ENCODE peak calls at places on chromosomes 16 and 17, in six cellular contexts. A is hepatocyte, Z is neural progenitor cell, H is H9, I is osteoblast, F is tibial artery. O is an unnamed sample.
A peak's percentile ranks its signal among the peaks of the same experiment; 100 is the strongest.

GRCh38 chr16:20866161-20866772 is 33.9 kb downstream of the DCUN1D3 start:
- DNase-seq in H (peak; percentile 41), Z (peak; percentile 78), I (peak; percentile 90), A (peak; percentile 80), F (peak; percentile 38), O (no peak)

GRCh38 chr16:71542377-71542776 is 16.2 kb downstream of the CHST4 start:
- DNase-seq in A (peak; percentile 56), Z (peak; percentile 84), H (peak; percentile 83), F (peak; percentile 46), I (peak; percentile 46), O (no peak)

GRCh38 chr17:7043195-7043543 is 723 bp downstream of the SLC16A11 start:
- DNase-seq in Z (peak; percentile 26), I (peak; percentile 68), H (no peak), A (no peak), F (no peak), O (no peak)

GRCh38 chr17:41967141-41967920 is 736 bp downstream of the CNP start:
- DNase-seq in F (no peak), A (no peak), Z (no peak), H (no peak), I (peak; percentile 88), O (peak; percentile 83)

GRCh38 chr17:82204831-82205719 is 7.6 kb downstream of the CCDC57 start:
- DNase-seq in I (peak; percentile 94), Z (no peak), H (no peak), F (no peak), A (peak; percentile 60), O (no peak)

GRCh38 chr17:73278465-73279453 is 17.1 kb upstream of the CPSF4L start:
- DNase-seq in F (peak; percentile 51), H (peak; percentile 31), Z (no peak), I (peak; percentile 46), A (peak; percentile 33), O (no peak)

GRCh38 chr16:49280022-49280741 is 1.5 kb downstream of the CBLN1 start:
- DNase-seq in F (no peak), A (peak; percentile 58), Z (peak; percentile 90), I (peak; percentile 89), H (peak; percentile 78), O (no peak)

GRCh38 chr17:27929990-27930389 is 36.8 kb upstream of the LYRM9 start:
- DNase-seq in H (no peak), Z (no peak), A (no peak), I (peak; percentile 56), F (no peak), O (no peak)

GRCh38 chr17:73686126-73686525 is 41.9 kb upstream of the SDK2 start:
- DNase-seq in H (peak; percentile 83), F (no peak), A (no peak), I (no peak), Z (no peak), O (no peak)

GRCh38 chr16:88882358-88883030 is 16.0 kb upstream of the PABPN1L start:
- DNase-seq in A (no peak), I (no peak), Z (no peak), H (no peak), F (no peak), O (no peak)

GRCh38 chr16:12191102-12191501 is 214.6 kb downstream of the SNX29 start:
- DNase-seq in H (no peak), F (no peak), I (no peak), A (no peak), Z (no peak), O (no peak)

GRCh38 chr17:869067-869466 is 86.9 kb downstream of the MRM3 start:
- DNase-seq in F (peak; percentile 88), H (no peak), Z (no peak), I (peak; percentile 96), A (peak; percentile 61), O (no peak)

GRCh38 chr17:83121921-83122820 is 42.8 kb downstream of the METRNL start:
- DNase-seq in H (peak; percentile 20), F (no peak), Z (no peak), I (peak; percentile 94), A (no peak), O (peak; percentile 36)

GRCh38 chr16:17331991-17332390 is 138.8 kb downstream of the XYLT1 start:
- DNase-seq in A (no peak), H (no peak), F (no peak), I (no peak), Z (no peak), O (no peak)

GRCh38 chr17:48549909-48550308 is 5.0 kb upstream of the HOXB2 start:
- DNase-seq in A (no peak), F (no peak), Z (no peak), H (no peak), I (no peak), O (no peak)

GRCh38 chr17:5468075-5468473 is 708 bp downstream of the DHX33 start:
- DNase-seq in A (no peak), F (no peak), H (no peak), Z (no peak), I (no peak), O (no peak)

GRCh38 chr16:67339453-67339852 is 12.8 kb downstream of the LRRC36 start:
- DNase-seq in H (no peak), I (no peak), Z (no peak), F (no peak), A (peak; percentile 5), O (no peak)

GRCh38 chr16:19290860-19291259 is 5.3 kb downstream of the CLEC19A start:
- DNase-seq in Z (peak; percentile 15), A (no peak), H (no peak), F (no peak), I (no peak), O (no peak)

GRCh38 chr17:283911-284675 is 68.5 kb downstream of the RPH3AL start:
- DNase-seq in Z (no peak), H (no peak), F (no peak), I (peak; percentile 68), A (no peak), O (peak; percentile 47)

GRCh38 chr17:69058165-69058564 is 2.6 kb downstream of the ABCA9 start:
- DNase-seq in Z (peak; percentile 14), A (no peak), H (peak; percentile 46), F (no peak), I (peak; percentile 23), O (no peak)

GRCh38 chr17:57715981-57716380 is 29.1 kb downstream of the CCDC182 start:
- DNase-seq in I (no peak), Z (no peak), H (no peak), A (no peak), F (no peak), O (no peak)

GRCh38 chr17:57708401-57708800 is 36.7 kb downstream of the CCDC182 start:
- DNase-seq in A (no peak), H (no peak), F (no peak), Z (no peak), I (no peak), O (no peak)

GRCh38 chr17:57714660-57715059 is 30.4 kb downstream of the CCDC182 start:
- DNase-seq in Z (no peak), F (no peak), I (no peak), A (no peak), H (no peak), O (no peak)

GRCh38 chr17:57707892-57708291 is 37.2 kb downstream of the CCDC182 start:
- DNase-seq in Z (peak; percentile 71), H (peak; percentile 80), F (no peak), I (no peak), A (peak; percentile 30), O (no peak)

DNA sequence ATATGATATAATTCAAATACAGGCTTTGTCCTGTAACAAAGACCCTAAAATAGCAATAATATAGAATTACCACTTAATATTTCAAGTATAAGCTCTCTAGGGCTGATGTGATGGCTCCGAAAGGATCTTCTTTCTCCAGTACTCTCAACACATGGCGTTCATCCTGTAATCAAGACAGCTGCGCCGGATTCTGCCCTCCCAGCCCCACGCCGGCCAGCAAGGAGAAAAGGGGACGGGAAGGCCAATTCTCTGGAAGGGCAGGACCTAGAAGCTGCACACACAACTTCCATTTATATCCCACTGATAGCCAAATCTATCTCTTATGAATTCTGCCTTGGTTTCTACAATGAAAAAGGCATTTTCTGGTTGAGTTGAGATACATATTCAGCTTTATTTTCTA is 32.0 kb downstream of the CCDC182 start:
- DNase-seq in Z (no peak), A (no peak), F (no peak), I (no peak), H (no peak), O (no peak)
- H3K4me1 ChIP-seq in Z (peaks cover 5% of the 10 kb centered on the region), A (no peaks in the 10 kb centered on the region), F (no peaks in the 10 kb centered on the region), I (no peaks in the 10 kb centered on the region), H (no peaks in the 10 kb centered on the region), O (no peaks in the 10 kb centered on the region)

GRCh38 chr16:70157105-70157476 is 16.5 kb upstream of the CLEC18C start:
- DNase-seq in I (peak; percentile 23), H (no peak), F (no peak), A (peak; percentile 4), Z (no peak), O (peak; percentile 68)

GRCh38 chr16:70159355-70160348 is 13.9 kb upstream of the CLEC18C start:
- DNase-seq in Z (no peak), F (no peak), I (peak; percentile 83), A (no peak), H (no peak), O (no peak)

GRCh38 chr16:70160388-70160787 is 13.2 kb upstream of the CLEC18C start:
- DNase-seq in H (no peak), I (peak; percentile 41), A (no peak), Z (no peak), F (no peak), O (peak; percentile 18)

GRCh38 chr16:70157477-70158260 is 15.9 kb upstream of the CLEC18C start:
- DNase-seq in F (no peak), I (peak; percentile 25), A (peak; percentile 55), Z (no peak), H (no peak), O (peak; percentile 45)

GRCh38 chr16:70158261-70158939 is 15.2 kb upstream of the CLEC18C start:
- DNase-seq in A (peak; percentile 10), H (peak; percentile 55), Z (no peak), F (no peak), I (peak; percentile 52), O (peak; percentile 25)
- TF ChIP-seq CTCF in A (no peak), H (peak; percentile 42), Z (no peak), F (no peak), I (no peak), O (no peak)

GRCh38 chr17:78919816-78920516 is 5.2 kb downstream of the TIMP2 start:
- DNase-seq in H (peak; percentile 27), I (peak; percentile 75), A (no peak), F (no peak), Z (no peak), O (no peak)
- H3K4me1 ChIP-seq in H (peaks cover 7% of the 10 kb centered on the region), I (peaks cover 41% of the 10 kb centered on the region), A (peaks cover 27% of the 10 kb centered on the region), F (peaks cover 85% of the 10 kb centered on the region), Z (peaks cover 19% of the 10 kb centered on the region), O (peaks cover 35% of the 10 kb centered on the region)

DNA sequence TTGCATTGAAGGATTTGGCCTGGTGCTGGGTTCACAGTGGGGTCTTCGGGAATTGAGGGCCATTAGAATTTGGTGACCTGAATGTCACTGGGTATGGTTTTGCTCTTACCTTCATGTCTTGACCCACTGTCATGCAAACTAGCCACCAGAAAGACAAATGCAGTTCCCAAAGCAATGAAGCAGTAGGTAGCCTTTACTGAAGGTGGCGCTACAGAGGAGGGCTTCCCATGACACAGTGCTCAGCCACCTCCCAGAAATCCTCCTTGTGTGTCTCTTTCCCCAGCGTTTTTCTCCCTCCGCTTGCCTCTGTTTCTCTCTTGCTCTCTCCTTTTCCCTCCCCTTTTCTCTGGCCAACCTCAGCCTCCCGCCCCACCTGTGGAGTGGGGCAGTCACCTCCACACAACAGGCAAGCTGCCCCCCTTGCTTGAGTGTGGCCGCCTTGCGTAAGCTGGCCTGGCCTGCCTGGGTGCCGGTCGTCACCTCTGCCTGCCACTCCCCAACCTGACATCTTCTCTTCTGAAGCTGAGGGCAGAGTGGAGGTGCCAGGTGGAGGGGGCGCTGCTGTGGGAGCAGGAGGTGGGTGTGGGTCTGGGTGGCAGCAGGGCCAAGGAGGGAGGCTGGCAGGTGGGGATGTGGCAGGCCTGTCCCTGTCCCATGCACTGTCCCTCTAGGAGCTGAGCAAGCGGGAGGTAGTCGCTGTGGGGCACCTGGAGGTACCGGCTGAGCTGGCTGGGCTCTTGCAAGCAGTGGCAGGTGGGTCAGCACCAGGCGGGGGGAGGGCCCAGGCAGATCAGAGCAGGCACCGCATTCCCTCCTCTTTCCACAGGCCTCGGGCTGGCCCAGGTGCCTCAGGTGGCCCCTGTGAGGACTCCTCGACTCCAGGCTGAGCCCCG is 34.7 kb downstream of the MYO15A start:
- DNase-seq in Z (peak; percentile 81), A (no peak), I (no peak), F (no peak), H (peak; percentile 87), O (no peak)
- TF ChIP-seq CTCF in Z (peak; percentile 66), A (no peak), I (peak; percentile 53), F (no peak), H (peak; percentile 81), O (no peak)